ENCODE peak calls at places on chromosome 13, in four cellular contexts. A is neural progenitor cell, G is H9, E is H1. J is an unnamed sample.

GRCh38 chr13:111099292-111099691 is 15.8 kb upstream of the ARHGEF7 start:
- DNase-seq in A (no peak), G (no peak), E (no peak), J (no peak)

GRCh38 chr13:50129923-50130685 is 114.9 kb downstream of the KCNRG start:
- DNase-seq in A (peak), E (peak), G (peak), J (no peak)

GRCh38 chr13:90738881-90739280 is 608.6 kb upstream of the MIR17HG start:
- DNase-seq in A (no peak), G (no peak), E (no peak), J (no peak)

GRCh38 chr13:111183959-111184684 is 69.0 kb downstream of the ARHGEF7 start:
- DNase-seq in E (no peak), G (no peak), A (no peak), J (peak)

GRCh38 chr13:112831196-112831595 is 137.8 kb upstream of the MCF2L start:
- DNase-seq in A (no peak), E (no peak), G (no peak), J (no peak)

GRCh38 chr13:113105032-113105993 is at the start of gene F7:
- DNase-seq in G (no peak), A (no peak), E (no peak), J (no peak)

GRCh38 chr13:30872685-30873443 is 33.2 kb upstream of the MEDAG start:
- DNase-seq in E (no peak), G (peak), A (peak), J (no peak)

GRCh38 chr13:112442483-112443090 is 66.4 kb downstream of the SPACA7 start:
- DNase-seq in G (peak), E (no peak), A (peak), J (no peak)

GRCh38 chr13:31274345-31274870 is 74.6 kb downstream of the B3GLCT start:
- DNase-seq in G (no peak), E (no peak), A (no peak), J (no peak)

GRCh38 chr13:29136341-29136740 is 316.2 kb downstream of the MTUS2 start:
- DNase-seq in E (no peak), A (no peak), G (no peak), J (no peak)

GRCh38 chr13:91292630-91293221 is 54.8 kb upstream of the MIR17HG start:
- DNase-seq in G (no peak), E (no peak), A (peak), J (no peak)

GRCh38 chr13:67148219-67148583 is 81.9 kb downstream of the PCDH9 start:
- DNase-seq in E (no peak), G (no peak), A (no peak), J (no peak)

GRCh38 chr13:36341718-36342117 is 4.5 kb downstream of the SPART start:
- DNase-seq in E (no peak), G (no peak), A (no peak), J (no peak)

GRCh38 chr13:53321301-53321700 is 292.7 kb downstream of the OLFM4 start:
- DNase-seq in E (no peak), G (no peak), A (no peak), J (no peak)

GRCh38 chr13:98930014-98930625 is 47.7 kb downstream of the DOCK9 start:
- DNase-seq in E (no peak), A (no peak), G (no peak), J (peak)

GRCh38 chr13:35839746-35840273 is 291.4 kb downstream of the DCLK1 start:
- DNase-seq in A (no peak), E (no peak), G (no peak), J (no peak)

GRCh38 chr13:30792257-30793000 is 57.1 kb downstream of the ALOX5AP start:
- DNase-seq in E (no peak), G (peak), A (peak), J (no peak)

GRCh38 chr13:76425930-76426329 is 460.3 kb downstream of the KCTD12 start:
- DNase-seq in G (no peak), A (no peak), E (no peak), J (no peak)

GRCh38 chr13:66329988-66330429 is 900.1 kb downstream of the PCDH9 start:
- DNase-seq in E (no peak), A (no peak), G (no peak), J (no peak)

GRCh38 chr13:41075034-41075433 is 13.7 kb downstream of the WBP4 start:
- DNase-seq in A (peak), G (no peak), E (no peak), J (no peak)

GRCh38 chr13:102812616-102813287 is 13.8 kb downstream of the BIVM start:
- DNase-seq in G (no peak), A (peak), E (no peak), J (peak)

GRCh38 chr13:25771208-25771607 is 280.6 kb downstream of the SHISA2 start:
- DNase-seq in A (no peak), E (no peak), G (no peak), J (no peak)

GRCh38 chr13:102236341-102236740 is 165.5 kb downstream of the FGF14 start:
- DNase-seq in A (no peak), G (no peak), E (no peak), J (no peak)

GRCh38 chr13:54742984-54743383 is 1714.4 kb downstream of the OLFM4 start:
- DNase-seq in E (no peak), A (no peak), G (no peak), J (no peak)

GRCh38 chr13:93957371-93957770 is 522.1 kb downstream of the DCT start:
- DNase-seq in E (no peak), G (no peak), A (no peak), J (no peak)

GRCh38 chr13:113962975-113963374 is 10.9 kb downstream of the C13orf46 start:
- DNase-seq in A (no peak), G (no peak), E (no peak), J (no peak)

DNA sequence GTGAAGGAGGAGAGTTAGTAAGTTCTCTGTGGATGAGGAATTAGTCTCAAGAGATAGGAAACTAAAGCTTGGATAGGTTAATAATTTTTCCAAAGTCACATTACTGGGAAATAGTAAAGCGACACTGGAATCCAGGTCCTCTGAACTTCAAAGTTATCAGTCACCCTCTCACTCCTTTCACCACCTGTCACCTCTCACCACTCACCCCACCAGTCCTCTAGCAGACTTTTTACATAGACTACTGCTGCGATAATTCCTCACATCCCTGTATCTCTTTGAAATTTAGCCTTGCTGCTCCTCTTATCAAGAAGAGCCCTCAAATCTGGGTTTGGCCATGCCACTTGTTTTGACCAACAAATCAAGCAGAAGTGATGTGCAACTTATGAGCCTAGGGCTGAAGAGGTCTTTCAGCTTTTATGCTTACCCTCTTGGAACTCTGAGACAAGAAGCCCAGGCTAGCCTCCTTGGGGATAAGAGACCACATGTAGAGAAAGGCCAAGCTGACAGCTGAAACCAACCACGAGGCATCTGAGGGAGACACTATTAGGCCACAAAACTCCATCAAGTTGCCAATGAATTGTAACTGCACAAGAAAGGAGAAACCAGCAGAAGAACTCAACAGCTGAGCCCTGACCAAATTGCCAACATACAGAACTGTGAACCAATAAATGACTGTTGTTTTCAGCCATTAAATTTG is 41.2 kb downstream of the STARD13 start:
- DNase-seq in E (no peak), A (no peak), G (no peak), J (no peak)
- H3K27ac ChIP-seq in E (no peak), A (no peak), G (no peak), J (no peak)

GRCh38 chr13:27638521-27638920 is 16.8 kb downstream of the POLR1D start:
- DNase-seq in E (no peak), G (no peak), A (no peak), J (no peak)

GRCh38 chr13:27641711-27642502 is 20.2 kb downstream of the POLR1D start:
- DNase-seq in E (no peak), A (no peak), G (no peak), J (no peak)

GRCh38 chr13:27643334-27644158 is 21.9 kb downstream of the POLR1D start:
- DNase-seq in G (no peak), A (no peak), E (no peak), J (no peak)

GRCh38 chr13:27639186-27639585 is 17.5 kb downstream of the POLR1D start:
- DNase-seq in E (no peak), G (no peak), A (no peak), J (no peak)

DNA sequence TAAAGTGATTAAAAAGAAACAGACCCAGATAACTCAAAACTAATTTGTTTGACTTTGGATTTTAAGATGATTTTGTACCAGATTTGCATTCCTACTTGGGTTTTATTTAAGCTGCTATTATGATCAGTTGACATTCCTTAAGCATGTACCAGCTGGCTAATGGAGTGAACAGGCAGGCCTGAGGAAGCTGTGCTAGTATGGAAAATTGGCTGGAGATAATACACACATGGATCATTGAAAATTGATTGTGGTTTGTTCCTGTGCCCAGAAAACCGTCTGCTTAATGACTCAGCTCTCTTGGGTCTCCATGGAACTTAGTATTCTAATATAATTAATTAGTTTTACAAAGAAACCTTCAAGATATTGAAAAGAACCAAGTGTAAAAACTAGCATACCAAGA is 22.6 kb downstream of the POLR1D start:
- DNase-seq in E (no peak), G (no peak), A (no peak), J (no peak)
- H3K4me2 ChIP-seq in E (no peak), G (no peak), A (no peak), J (no peak)

GRCh38 chr13:79710376-79710775 is 229.4 kb downstream of the NDFIP2 start:
- DNase-seq in A (no peak), E (no peak), G (no peak), J (no peak)
- H3K9ac ChIP-seq in A (no peak), E (no peak), G (no peak), J (no peak)

DNA sequence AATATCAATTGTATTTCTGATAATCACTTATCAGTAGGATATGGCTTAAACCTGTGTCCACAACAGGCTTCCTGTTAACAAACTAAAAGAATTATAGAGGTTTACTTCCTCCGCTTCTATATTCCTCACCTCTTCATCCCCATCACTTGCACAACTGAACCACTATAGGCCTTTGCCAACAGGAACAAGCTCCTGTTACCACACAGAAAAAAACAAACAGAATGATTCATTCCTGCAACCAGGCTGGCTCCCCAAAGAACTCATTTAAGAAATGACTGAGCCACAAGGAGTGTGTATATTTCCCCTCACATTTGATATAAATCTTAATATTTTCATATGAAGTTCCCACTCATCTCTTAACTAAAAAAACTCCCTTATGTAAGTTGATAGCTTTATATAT is 367.0 kb downstream of the SLITRK1 start:
- DNase-seq in A (no peak), G (no peak), E (no peak), J (no peak)
- H3K27ac ChIP-seq in A (no peak), G (no peak), E (no peak), J (no peak)

J was measured in DND-41.